ENCODE peak calls at places on chromosomes 11 and 22, in eight cellular contexts. N is astrocyte of the spinal cord, X is left ventricle myocardium inferior, F is mesothelial cell of epicardium, B is endodermal cell, O is cardiac muscle cell, L is fibroblast of mammary gland, C is CD14-positive monocyte. E is an unnamed sample.

GRCh38 chr11:61695917-61696316 is 15.7 kb downstream of the DAGLA start:
- DNase-seq in L (peak), B (peak), X (peak), C (peak), F (no peak), O (peak), N (peak), E (peak)

GRCh38 chr11:31795706-31796522 is 15.2 kb downstream of the PAX6 start:
- DNase-seq in B (no peak), C (no peak), F (no peak), X (no peak), L (no peak), N (no peak), O (no peak), E (no peak)

GRCh38 chr11:98411777-98412176 is 609.0 kb upstream of the CNTN5 start:
- DNase-seq in O (no peak), F (no peak), N (no peak), C (no peak), L (no peak), X (no peak), B (no peak), E (no peak)

GRCh38 chr11:6228520-6228919 is 5.9 kb downstream of the FHIP1B start:
- DNase-seq in O (no peak), L (no peak), C (no peak), B (no peak), N (no peak), F (no peak), X (no peak), E (no peak)

GRCh38 chr11:121927789-121928188 is 188.2 kb downstream of the BLID start:
- DNase-seq in F (no peak), B (no peak), O (no peak), N (no peak), C (no peak), X (no peak), L (no peak), E (no peak)

GRCh38 chr11:123082977-123083376 is 21.0 kb upstream of the HSPA8 start:
- DNase-seq in B (no peak), C (no peak), N (peak), O (no peak), X (no peak), F (no peak), L (no peak), E (no peak)

GRCh38 chr11:3796346-3796745 is 1.0 kb downstream of the NUP98 start:
- DNase-seq in F (no peak), X (no peak), B (no peak), N (no peak), C (no peak), L (no peak), O (no peak), E (no peak)

GRCh38 chr11:47241740-47242400 is 6.7 kb downstream of the ACP2 start:
- DNase-seq in F (no peak), C (no peak), B (no peak), L (peak), O (no peak), N (no peak), X (no peak), E (no peak)

GRCh38 chr11:61764606-61765260 is 12.3 kb downstream of the MYRF start:
- DNase-seq in O (peak), L (no peak), N (no peak), F (no peak), B (peak), C (no peak), X (no peak), E (no peak)

GRCh38 chr11:57426754-57427691 is at the start of gene SLC43A3:
- DNase-seq in F (no peak), N (peak), C (peak), O (peak), L (peak), B (peak), X (peak), E (peak)

GRCh38 chr11:105673089-105673488 is 63.2 kb downstream of the GRIA4 start:
- DNase-seq in C (no peak), X (no peak), B (peak), F (peak), N (peak), O (peak), L (peak), E (no peak)

GRCh38 chr11:72807021-72807693 is 7.1 kb upstream of the ATG16L2 start:
- DNase-seq in N (peak), F (no peak), L (no peak), X (no peak), B (no peak), O (peak), C (no peak), E (no peak)

GRCh38 chr11:101453682-101454081 is 130.1 kb downstream of the TRPC6 start:
- DNase-seq in O (no peak), B (no peak), N (peak), F (no peak), C (no peak), L (peak), X (no peak), E (no peak)

GRCh38 chr11:60950933-60951610 is 904 bp downstream of the SLC15A3 start:
- DNase-seq in B (peak), L (no peak), O (peak), N (no peak), C (no peak), F (no peak), X (peak), E (no peak)

GRCh38 chr11:68012044-68012842 is 2.1 kb downstream of the ALDH3B1 start:
- DNase-seq in X (no peak), C (peak), O (no peak), N (no peak), F (no peak), L (no peak), B (no peak), E (no peak)

GRCh38 chr11:24513837-24514594 is 17.2 kb downstream of the LUZP2 start:
- DNase-seq in B (no peak), X (no peak), O (no peak), L (no peak), F (no peak), C (no peak), N (no peak), E (no peak)

GRCh38 chr11:24511518-24511917 is 14.7 kb downstream of the LUZP2 start:
- DNase-seq in C (no peak), N (no peak), L (no peak), B (no peak), F (no peak), X (no peak), O (no peak), E (no peak)

GRCh38 chr11:24509114-24509513 is 12.3 kb downstream of the LUZP2 start:
- DNase-seq in N (peak), F (no peak), X (no peak), B (no peak), O (peak), L (no peak), C (no peak), E (no peak)
- TF ChIP-seq CTCF in N (peak), F (no peak), X (no peak), B (no peak), O (peak), L (no peak), C (no peak), E (no peak)

DNA sequence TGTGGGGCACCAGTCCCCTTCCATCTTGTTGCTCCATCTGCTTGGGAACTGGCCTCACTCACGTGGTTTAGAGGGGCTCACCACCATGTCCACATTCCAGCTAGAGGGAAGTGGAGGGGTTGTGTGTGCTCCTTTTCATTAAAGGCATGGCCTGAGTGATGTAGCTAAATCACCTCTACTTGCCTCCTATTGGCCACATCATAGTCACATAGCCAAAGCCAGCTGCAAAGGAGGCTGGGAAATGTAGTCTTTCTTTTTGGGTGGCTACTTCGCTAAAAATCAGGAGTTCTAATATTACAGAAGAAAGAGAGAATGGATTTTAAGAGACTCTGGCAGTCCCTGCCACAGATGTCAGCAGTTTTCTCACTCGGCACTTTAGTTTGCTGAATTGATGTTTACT is 63.0 kb upstream of the ALX4 start:
- DNase-seq in F (no peak), N (no peak), L (no peak), O (no peak), X (no peak), B (peak), C (peak), E (no peak)
- TF ChIP-seq CTCF in F (no peak), N (no peak), L (no peak), O (no peak), X (no peak), B (no peak), C (no peak), E (no peak)

GRCh38 chr22:45865561-45866397 is 111.2 kb downstream of the WNT7B start:
- DNase-seq in F (no peak), C (no peak), N (no peak), B (peak), X (no peak), O (no peak), L (no peak), E (peak)
- TF ChIP-seq CTCF in F (no peak), C (no peak), N (no peak), B (peak), X (no peak), O (no peak), L (no peak), E (no peak)

GRCh38 chr11:110098645-110099044 is 5.5 kb downstream of the ZC3H12C start:
- DNase-seq in X (no peak), N (no peak), B (no peak), L (peak), C (no peak), F (no peak), O (no peak), E (no peak)
- TF ChIP-seq CTCF in X (no peak), N (no peak), B (no peak), L (no peak), C (no peak), F (no peak), O (peak), E (no peak)

GRCh38 chr11:69892237-69892985 is 73.2 kb upstream of the FGF3 start:
- DNase-seq in C (no peak), F (no peak), L (no peak), O (no peak), X (no peak), N (no peak), B (peak), E (no peak)
- TF ChIP-seq CTCF in C (no peak), F (no peak), L (no peak), O (peak), X (no peak), N (no peak), B (peak), E (no peak)

DNA sequence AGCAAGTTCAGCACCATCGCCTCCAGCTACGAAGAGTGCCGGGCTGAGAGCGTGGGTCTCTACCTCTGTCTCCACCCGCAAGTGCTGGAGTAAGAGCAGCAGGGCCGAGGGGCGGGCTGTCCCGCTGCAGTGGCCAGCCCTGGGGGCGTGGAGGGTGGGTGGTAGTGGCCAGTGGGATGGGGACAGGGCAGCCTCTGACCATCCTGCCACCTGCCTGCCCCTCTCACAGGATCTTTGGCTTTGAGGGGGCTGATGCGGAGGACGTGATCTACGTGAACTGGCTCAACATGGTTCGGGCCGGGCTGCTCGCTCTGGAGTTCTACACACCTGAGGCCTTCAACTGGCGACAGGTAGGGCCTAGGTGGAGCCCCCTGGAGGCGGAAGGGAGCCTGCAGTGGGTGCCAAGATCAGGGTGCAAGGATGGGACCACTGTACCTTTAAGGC is 15.0 kb upstream of the BBS1 start:
- DNase-seq in F (no peak), L (no peak), N (no peak), O (no peak), B (peak), C (no peak), X (no peak), E (no peak)
- TF ChIP-seq CTCF in F (no peak), L (peak), N (peak), O (peak), B (peak), C (peak), X (no peak), E (no peak)

GRCh38 chr11:91768783-91769182 is 455.8 kb upstream of the FAT3 start:
- DNase-seq in B (no peak), X (no peak), N (no peak), L (no peak), F (no peak), C (no peak), O (no peak), E (no peak)

GRCh38 chr11:91778758-91779157 is 445.9 kb upstream of the FAT3 start:
- DNase-seq in F (no peak), C (no peak), B (no peak), X (no peak), O (no peak), L (no peak), N (no peak), E (no peak)

GRCh38 chr11:91776660-91777059 is 448.0 kb upstream of the FAT3 start:
- DNase-seq in O (no peak), X (peak), N (no peak), F (no peak), C (no peak), L (no peak), B (no peak), E (no peak)

GRCh38 chr11:91773090-91773489 is 451.5 kb upstream of the FAT3 start:
- DNase-seq in L (no peak), O (peak), C (no peak), N (no peak), X (no peak), F (no peak), B (peak), E (no peak)
- TF ChIP-seq CTCF in L (no peak), O (no peak), C (no peak), N (peak), X (no peak), F (no peak), B (peak), E (no peak)